ENCODE peak calls at places on chromosomes 4 and X, in four cellular contexts. One of them, this sample, is unnamed.

GRCh38 chr4:121555315-121556107 is 141.3 kb downstream of the ANXA5 start:
- DNase-seq in K562: no peak
- DNase-seq in IMR-90: peak; percentile 8
- DNase-seq in SK-N-SH: no peak
- DNase-seq in this sample: no peak

GRCh38 chr4:3868146-3868840 is 102.1 kb downstream of the ADRA2C start:
- DNase-seq in K562: peak; percentile 14
- DNase-seq in IMR-90: peak; percentile 20
- DNase-seq in SK-N-SH: no peak
- DNase-seq in this sample: no peak

GRCh38 chr4:167219090-167219489 is 15.2 kb downstream of the SPOCK3 start:
- DNase-seq in K562: no peak
- DNase-seq in IMR-90: no peak
- DNase-seq in SK-N-SH: no peak
- DNase-seq in this sample: no peak

GRCh38 chr4:37872310-37872988 is 18.4 kb upstream of the TBC1D1 start:
- DNase-seq in K562: no peak
- DNase-seq in IMR-90: no peak
- DNase-seq in SK-N-SH: no peak
- DNase-seq in this sample: no peak

GRCh38 chr4:153735901-153736461 is 23.8 kb downstream of the RNF175 start:
- DNase-seq in K562: no peak
- DNase-seq in IMR-90: no peak
- DNase-seq in SK-N-SH: no peak
- DNase-seq in this sample: no peak

GRCh38 chr4:176538217-176538925 is 218.6 kb downstream of the SPCS3 start:
- DNase-seq in K562: no peak
- DNase-seq in IMR-90: peak; percentile 96
- DNase-seq in SK-N-SH: no peak
- DNase-seq in this sample: peak; percentile 46

GRCh38 chrX:143171703-143172102 is 146.0 kb downstream of the SPANXN4 start:
- DNase-seq in K562: no peak
- DNase-seq in IMR-90: no peak
- DNase-seq in SK-N-SH: no peak
- DNase-seq in this sample: no peak

GRCh38 chr4:151035321-151035720 is 20.2 kb upstream of the LRBA start:
- DNase-seq in K562: no peak
- DNase-seq in IMR-90: no peak
- DNase-seq in SK-N-SH: no peak
- DNase-seq in this sample: no peak

GRCh38 chr4:2172161-2172560 is 69.8 kb downstream of the HAUS3 start:
- DNase-seq in K562: no peak
- DNase-seq in IMR-90: no peak
- DNase-seq in SK-N-SH: no peak
- DNase-seq in this sample: no peak

GRCh38 chr4:73619351-73619750 is 885 bp downstream of the RASSF6 start:
- DNase-seq in K562: no peak
- DNase-seq in IMR-90: no peak
- DNase-seq in SK-N-SH: no peak
- DNase-seq in this sample: no peak

GRCh38 chr4:16626945-16627344 is 271.5 kb downstream of the LDB2 start:
- DNase-seq in K562: no peak
- DNase-seq in IMR-90: peak; percentile 98
- DNase-seq in SK-N-SH: no peak
- DNase-seq in this sample: no peak

GRCh38 chr4:159105761-159106243 is 2.9 kb downstream of the RAPGEF2 start:
- DNase-seq in K562: peak; percentile 59
- DNase-seq in IMR-90: peak; percentile 85
- DNase-seq in SK-N-SH: no peak
- DNase-seq in this sample: no peak

GRCh38 chr4:159101983-159102622 is 776 bp upstream of the RAPGEF2 start:
- DNase-seq in K562: no peak
- DNase-seq in IMR-90: no peak
- DNase-seq in SK-N-SH: no peak
- DNase-seq in this sample: no peak

GRCh38 chr4:159102623-159103405 is at the start of gene RAPGEF2:
- DNase-seq in K562: peak; percentile 96
- DNase-seq in IMR-90: peak; percentile 91
- DNase-seq in SK-N-SH: peak; percentile 97
- DNase-seq in this sample: peak; percentile 89

GRCh38 chr4:159105063-159105414 is 2.2 kb downstream of the RAPGEF2 start:
- DNase-seq in K562: no peak
- DNase-seq in IMR-90: peak; percentile 61
- DNase-seq in SK-N-SH: no peak
- DNase-seq in this sample: no peak

GRCh38 chr4:159103406-159104131 is 690 bp downstream of the RAPGEF2 start:
- DNase-seq in K562: peak; percentile 65
- DNase-seq in IMR-90: peak; percentile 23
- DNase-seq in SK-N-SH: peak; percentile 82
- DNase-seq in this sample: peak; percentile 15
- TF ChIP-seq SMC3 in K562: no peak
- TF ChIP-seq SMC3 in IMR-90: no peak
- TF ChIP-seq SMC3 in SK-N-SH: no peak
- TF ChIP-seq SMC3 in this sample: no peak

DNA sequence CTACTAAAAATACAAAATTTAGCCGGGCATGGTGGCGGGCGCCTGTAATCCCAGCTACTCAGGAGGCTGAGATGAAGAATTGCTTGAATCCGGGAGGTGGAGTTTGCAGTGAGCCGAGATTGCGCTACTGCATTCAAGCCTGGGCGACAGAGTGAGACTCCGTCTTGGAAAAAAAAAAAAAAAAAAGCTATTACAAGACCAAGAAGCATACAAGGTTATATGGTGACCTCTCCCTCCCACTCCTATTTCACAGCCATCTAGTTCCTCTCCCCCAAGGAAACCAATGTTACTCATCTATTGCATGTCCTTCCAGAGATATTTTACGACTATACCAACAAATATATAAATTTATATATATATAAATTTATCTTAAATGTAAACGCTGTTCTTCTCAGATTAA is 3.3 kb downstream of the SLC9A7 start:
- DNase-seq in K562: no peak
- DNase-seq in IMR-90: no peak
- DNase-seq in SK-N-SH: no peak
- DNase-seq in this sample: no peak
- TF ChIP-seq SMC3 in K562: no peak
- TF ChIP-seq SMC3 in IMR-90: no peak
- TF ChIP-seq SMC3 in SK-N-SH: no peak
- TF ChIP-seq SMC3 in this sample: no peak

GRCh38 chrX:48475295-48475694 is 704 bp upstream of the FTSJ1 start:
- DNase-seq in K562: peak; percentile 32
- DNase-seq in IMR-90: no peak
- DNase-seq in SK-N-SH: peak; percentile 51
- DNase-seq in this sample: no peak

GRCh38 chrX:48473718-48473990 is 2.3 kb upstream of the FTSJ1 start:
- DNase-seq in K562: no peak
- DNase-seq in IMR-90: no peak
- DNase-seq in SK-N-SH: peak; percentile 11
- DNase-seq in this sample: no peak

GRCh38 chrX:48472851-48473717 is 2.9 kb upstream of the FTSJ1 start:
- DNase-seq in K562: no peak
- DNase-seq in IMR-90: no peak
- DNase-seq in SK-N-SH: no peak
- DNase-seq in this sample: no peak

GRCh38 chrX:48474581-48474980 is 1.4 kb upstream of the FTSJ1 start:
- DNase-seq in K562: no peak
- DNase-seq in IMR-90: no peak
- DNase-seq in SK-N-SH: no peak
- DNase-seq in this sample: no peak

DNA sequence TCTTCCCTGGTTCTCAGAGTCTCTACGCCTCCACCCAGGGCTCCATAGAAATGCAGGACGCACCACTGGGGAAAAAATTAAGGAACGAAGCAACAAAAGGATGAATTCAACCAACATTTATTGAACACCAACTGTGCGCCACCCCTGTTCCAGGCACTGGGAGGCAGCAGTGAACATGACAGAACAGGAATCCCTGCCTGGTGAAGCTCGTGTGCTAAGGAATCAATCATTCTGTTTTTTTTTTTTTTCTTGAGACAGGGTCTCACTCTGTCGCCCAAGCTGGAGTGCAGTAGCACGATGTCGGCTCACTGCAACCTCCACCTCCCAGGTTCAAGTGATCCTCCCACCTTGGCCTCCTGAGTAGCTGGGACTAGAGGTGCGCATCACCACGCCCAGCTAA is 1.9 kb upstream of the FTSJ1 start:
- DNase-seq in K562: peak; percentile 52
- DNase-seq in IMR-90: no peak
- DNase-seq in SK-N-SH: peak; percentile 42
- DNase-seq in this sample: peak; percentile 31
- TF ChIP-seq SMC3 in K562: no peak
- TF ChIP-seq SMC3 in IMR-90: peak; percentile 25
- TF ChIP-seq SMC3 in SK-N-SH: no peak
- TF ChIP-seq SMC3 in this sample: peak; percentile 23

GRCh38 chr4:126223784-126224407 is 909.1 kb downstream of the FAT4 start:
- DNase-seq in K562: peak; percentile 13
- DNase-seq in IMR-90: peak; percentile 23
- DNase-seq in SK-N-SH: no peak
- DNase-seq in this sample: peak; percentile 4
- TF ChIP-seq SMC3 in K562: no peak
- TF ChIP-seq SMC3 in IMR-90: peak; percentile 43
- TF ChIP-seq SMC3 in SK-N-SH: no peak
- TF ChIP-seq SMC3 in this sample: no peak

DNA sequence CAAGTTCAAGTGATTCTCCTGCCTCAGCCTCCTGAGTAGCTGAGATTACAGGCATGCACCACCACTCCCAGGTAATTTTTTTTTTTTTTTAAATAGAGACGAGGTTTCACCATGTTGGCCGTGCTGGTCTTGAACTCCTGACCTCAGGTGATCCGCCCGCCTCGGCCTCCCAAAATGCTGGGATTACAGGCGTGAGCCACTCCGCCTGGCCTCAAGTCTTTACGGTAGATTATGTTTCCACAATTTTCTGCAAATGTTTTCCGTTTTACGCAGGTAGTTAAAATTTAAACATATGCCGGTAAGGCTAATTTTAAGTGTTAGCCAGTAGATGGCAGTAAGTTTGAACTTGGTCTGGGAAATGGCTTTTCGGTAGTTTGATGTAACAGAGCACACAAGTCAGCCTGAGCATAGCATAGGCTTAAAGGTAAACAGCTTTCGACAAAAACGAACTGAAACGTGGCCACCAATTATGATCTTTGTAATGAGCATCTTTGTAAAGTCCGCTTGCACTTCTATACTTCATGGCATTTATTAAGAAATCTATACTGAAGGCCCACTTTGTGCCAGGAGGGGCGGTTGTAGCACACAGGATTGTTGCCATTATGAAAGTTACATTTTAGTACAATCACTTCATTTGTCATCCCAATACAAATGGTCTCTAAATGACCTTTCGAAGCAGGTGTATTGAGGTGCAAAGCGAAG is 31.1 kb downstream of the CCKAR start:
- DNase-seq in K562: peak; percentile 53
- DNase-seq in IMR-90: peak; percentile 86
- DNase-seq in SK-N-SH: peak; percentile 56
- DNase-seq in this sample: peak; percentile 31
- TF ChIP-seq SMC3 in K562: peak; percentile 23
- TF ChIP-seq SMC3 in IMR-90: peak; percentile 75
- TF ChIP-seq SMC3 in SK-N-SH: peak; percentile 80
- TF ChIP-seq SMC3 in this sample: peak; percentile 65